ENCODE peak calls at places on chromosome X, in seven cellular contexts. C is lower leg skin; G is SW480; H is frontal cortex; Q is spleen; A is HFF-Myc; E is activated CD4-positive, alpha-beta T cell treated with anti-CD3 and anti-CD28 coated beads, Interleukin-2, amount 10 ng/mL, durations not matched to agents 7 days and 5 days. F is an unnamed sample.

GRCh38 chrX:121208563-121208962 is 161.2 kb downstream of the GLUD2 start:
- DNase-seq in C (no peak), G (no peak), A (no peak), Q (no peak), H (no peak), E (no peak), F (no peak)

GRCh38 chrX:40087574-40088298 is 10.0 kb downstream of the BCOR start:
- DNase-seq in C (no peak), A (no peak), E (no peak), Q (peak), H (no peak), G (no peak), F (no peak)

GRCh38 chrX:16825306-16826035 is 39.2 kb downstream of the TXLNG start:
- DNase-seq in C (no peak), Q (no peak), A (no peak), G (no peak), E (no peak), H (no peak), F (no peak)

GRCh38 chrX:11641368-11641767 is 24.4 kb downstream of the ARHGAP6 start:
- DNase-seq in A (no peak), G (no peak), Q (no peak), E (no peak), C (no peak), H (no peak), F (no peak)

GRCh38 chrX:144006811-144007210 is 122.9 kb downstream of the UBE2NL start:
- DNase-seq in C (no peak), G (peak), Q (no peak), E (no peak), H (no peak), A (no peak), F (no peak)

GRCh38 chrX:2342281-2342688 is 158.5 kb downstream of the DHRSX start:
- DNase-seq in Q (no peak), E (no peak), H (no peak), C (peak), G (no peak), A (no peak), F (no peak)

GRCh38 chrX:15915959-15916703 is 61.5 kb upstream of the AP1S2 start:
- DNase-seq in E (no peak), A (no peak), Q (no peak), H (no peak), C (no peak), G (no peak), F (no peak)

GRCh38 chrX:24444645-24445044 is 20.4 kb upstream of the PDK3 start:
- DNase-seq in H (no peak), Q (no peak), E (no peak), A (no peak), C (no peak), G (no peak), F (no peak)

GRCh38 chrX:44927398-44927797 is 54.4 kb downstream of the KDM6A start:
- DNase-seq in C (no peak), Q (no peak), A (no peak), G (no peak), H (no peak), E (no peak), F (no peak)

GRCh38 chrX:154797006-154797405 is 8.3 kb downstream of the MPP1 start:
- DNase-seq in E (no peak), A (no peak), Q (no peak), G (no peak), H (no peak), C (no peak), F (no peak)

GRCh38 chrX:110403839-110404238 is 45.2 kb downstream of the RTL9 start:
- DNase-seq in Q (no peak), G (no peak), A (no peak), E (no peak), H (no peak), C (no peak), F (no peak)

GRCh38 chrX:30652527-30653414 is 452 bp upstream of the GK start:
- DNase-seq in C (peak), E (peak), G (peak), H (peak), Q (peak), A (no peak), F (peak)

GRCh38 chrX:38052096-38052495 is 45.7 kb downstream of the SYTL5 start:
- DNase-seq in Q (no peak), H (no peak), C (no peak), G (peak), E (no peak), A (peak), F (no peak)

GRCh38 chrX:119236599-119237525 is 777 bp downstream of the PGRMC1 start:
- DNase-seq in C (peak), A (no peak), Q (peak), H (no peak), G (peak), E (peak), F (no peak)

GRCh38 chrX:140709421-140709846 is at the start of gene LINC00632:
- DNase-seq in H (no peak), Q (no peak), A (no peak), E (no peak), C (no peak), G (no peak), F (no peak)

GRCh38 chrX:151713859-151714258 is 2.0 kb upstream of the FATE1 start:
- DNase-seq in G (peak), Q (no peak), A (no peak), E (no peak), H (no peak), C (no peak), F (no peak)

GRCh38 chrX:18753603-18754002 is 46.2 kb downstream of the PPEF1 start:
- DNase-seq in A (no peak), E (no peak), G (no peak), C (no peak), H (no peak), Q (no peak), F (no peak)

GRCh38 chrX:118350715-118351114 is 4.8 kb downstream of the WDR44 start:
- DNase-seq in Q (no peak), A (no peak), E (no peak), H (no peak), G (no peak), C (no peak), F (no peak)

GRCh38 chrX:440636-441035 is 53.9 kb upstream of the PPP2R3B start:
- DNase-seq in H (no peak), C (no peak), G (no peak), A (no peak), E (no peak), Q (peak), F (peak)

GRCh38 chrX:15853586-15854079 is 980 bp downstream of the AP1S2 start:
- DNase-seq in A (no peak), Q (no peak), C (no peak), E (no peak), G (peak), H (no peak), F (no peak)

F was measured in chondrocyte.